ENCODE peak calls at places on chromosome 14, in six cellular contexts. D is IMR-90, H is neuronal stem cell, N is H9, J is mesenchymal stem cell, Z is trophoblast cell. M is an unnamed sample.

GRCh38 chr14:38171197-38171596 is 36.5 kb upstream of the SSTR1 start:
- DNase-seq in D (peak), H (no peak), N (no peak), Z (no peak), J (no peak), M (no peak)

GRCh38 chr14:33700052-33700451 is 250.8 kb downstream of the EGLN3 start:
- DNase-seq in H (no peak), N (no peak), Z (no peak), J (no peak), D (no peak), M (no peak)

GRCh38 chr14:92122761-92123160 is 992 bp downstream of the CPSF2 start:
- DNase-seq in D (no peak), N (no peak), Z (no peak), J (no peak), H (no peak), M (no peak)

GRCh38 chr14:67411820-67412421 is at the start of gene PLEK2:
- DNase-seq in J (no peak), D (no peak), N (no peak), H (no peak), Z (no peak), M (peak)

GRCh38 chr14:101595887-101596721 is 34.8 kb downstream of the DIO3 start:
- DNase-seq in N (no peak), Z (no peak), H (no peak), J (no peak), D (no peak), M (no peak)

GRCh38 chr14:57898837-57899572 is 33.1 kb upstream of the SLC35F4 start:
- DNase-seq in H (no peak), D (no peak), Z (no peak), N (no peak), J (no peak), M (no peak)

GRCh38 chr14:64800000-64800399 is 79.7 kb downstream of the SPTB start:
- DNase-seq in Z (no peak), J (peak), D (peak), N (peak), H (no peak), M (no peak)

GRCh38 chr14:66011855-66012254 is 474.3 kb upstream of the CCDC196 start:
- DNase-seq in Z (no peak), J (no peak), H (no peak), D (no peak), N (no peak), M (no peak)

GRCh38 chr14:31410048-31410654 is 10.2 kb downstream of the HEATR5A start:
- DNase-seq in J (no peak), Z (no peak), D (no peak), N (no peak), H (no peak), M (no peak)

GRCh38 chr14:100288382-100289185 is 17.7 kb downstream of the SLC25A29 start:
- DNase-seq in Z (no peak), H (no peak), J (no peak), D (peak), N (no peak), M (no peak)

GRCh38 chr14:74763803-74764531 is 851 bp downstream of the YLPM1 start:
- DNase-seq in Z (peak), D (peak), N (peak), H (no peak), J (peak), M (peak)

GRCh38 chr14:51867753-51868152 is 7.3 kb downstream of the GNG2 start:
- DNase-seq in Z (no peak), J (peak), D (peak), N (no peak), H (no peak), M (no peak)

GRCh38 chr14:33699300-33699699 is 251.6 kb downstream of the EGLN3 start:
- DNase-seq in H (no peak), Z (no peak), N (no peak), J (no peak), D (no peak), M (no peak)

GRCh38 chr14:92225731-92226130 is 97.2 kb upstream of the SLC24A4 start:
- DNase-seq in N (no peak), D (no peak), J (no peak), H (no peak), Z (no peak), M (no peak)

GRCh38 chr14:95392841-95393240 is 73.1 kb upstream of the CLMN start:
- DNase-seq in H (no peak), D (no peak), N (no peak), Z (no peak), J (no peak), M (no peak)
- H4K91ac ChIP-seq in H (no peak), D (no peak), N (no peak), Z (no peak), J (no peak), M (no peak)

GRCh38 chr14:96442355-96442754 is 50.4 kb downstream of the AK7 start:
- DNase-seq in J (no peak), D (no peak), H (no peak), Z (no peak), N (no peak), M (no peak)
- H4K91ac ChIP-seq in J (no peak), D (no peak), H (no peak), Z (no peak), N (no peak), M (no peak)

GRCh38 chr14:22844221-22845102 is 8.1 kb downstream of the MMP14 start:
- DNase-seq in D (no peak), J (no peak), H (no peak), Z (no peak), N (no peak), M (no peak)

GRCh38 chr14:22841311-22841710 is 4.9 kb downstream of the MMP14 start:
- DNase-seq in N (no peak), Z (no peak), D (no peak), J (no peak), H (no peak), M (no peak)

GRCh38 chr14:22843123-22843925 is 6.9 kb downstream of the MMP14 start:
- DNase-seq in J (no peak), N (no peak), Z (no peak), D (no peak), H (no peak), M (peak)

GRCh38 chr14:22841769-22842168 is 5.4 kb downstream of the MMP14 start:
- DNase-seq in Z (no peak), H (no peak), J (no peak), N (no peak), D (no peak), M (no peak)

DNA sequence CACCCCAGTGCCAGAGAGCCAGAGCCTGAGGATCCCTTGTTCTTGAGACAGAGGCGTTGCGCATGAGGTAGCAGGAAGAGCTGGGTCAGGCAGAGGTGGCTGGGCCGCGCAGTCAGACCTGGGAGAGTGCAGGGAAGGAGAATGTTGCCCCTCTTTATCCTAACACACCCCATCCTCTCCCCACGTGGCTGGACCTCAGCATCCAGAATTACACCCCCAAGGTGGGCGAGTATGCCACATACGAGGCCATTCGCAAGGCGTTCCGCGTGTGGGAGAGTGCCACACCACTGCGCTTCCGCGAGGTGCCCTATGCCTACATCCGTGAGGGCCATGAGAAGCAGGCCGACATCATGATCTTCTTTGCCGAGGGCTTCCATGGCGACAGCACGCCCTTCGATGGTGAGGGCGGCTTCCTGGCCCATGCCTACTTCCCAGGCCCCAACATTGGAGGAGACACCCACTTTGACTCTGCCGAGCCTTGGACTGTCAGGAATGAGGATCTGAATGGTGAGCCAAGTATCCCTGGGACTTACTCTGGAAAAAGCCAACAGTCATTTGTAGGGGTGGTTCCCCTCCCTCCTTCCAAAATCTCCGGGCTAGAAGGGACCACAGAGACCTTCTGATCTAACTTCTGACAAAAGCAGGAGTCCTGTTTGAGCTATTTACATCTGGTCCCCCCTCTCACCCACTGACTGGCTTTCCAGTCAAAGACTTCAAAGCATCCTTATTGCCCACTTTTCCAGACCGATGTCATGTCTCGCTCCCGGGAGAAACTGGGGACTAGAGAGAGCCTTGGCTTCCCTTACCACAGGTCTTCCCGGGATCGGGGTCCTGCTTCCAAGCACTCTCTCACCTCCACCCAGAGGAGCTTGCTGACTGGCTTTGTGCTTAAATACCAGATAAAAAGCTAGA is 6.1 kb downstream of the MMP14 start:
- DNase-seq in N (no peak), J (no peak), H (no peak), D (no peak), Z (no peak), M (no peak)
- H4K91ac ChIP-seq in N (no peak), J (no peak), H (no peak), D (no peak), Z (no peak), M (no peak)

DNA sequence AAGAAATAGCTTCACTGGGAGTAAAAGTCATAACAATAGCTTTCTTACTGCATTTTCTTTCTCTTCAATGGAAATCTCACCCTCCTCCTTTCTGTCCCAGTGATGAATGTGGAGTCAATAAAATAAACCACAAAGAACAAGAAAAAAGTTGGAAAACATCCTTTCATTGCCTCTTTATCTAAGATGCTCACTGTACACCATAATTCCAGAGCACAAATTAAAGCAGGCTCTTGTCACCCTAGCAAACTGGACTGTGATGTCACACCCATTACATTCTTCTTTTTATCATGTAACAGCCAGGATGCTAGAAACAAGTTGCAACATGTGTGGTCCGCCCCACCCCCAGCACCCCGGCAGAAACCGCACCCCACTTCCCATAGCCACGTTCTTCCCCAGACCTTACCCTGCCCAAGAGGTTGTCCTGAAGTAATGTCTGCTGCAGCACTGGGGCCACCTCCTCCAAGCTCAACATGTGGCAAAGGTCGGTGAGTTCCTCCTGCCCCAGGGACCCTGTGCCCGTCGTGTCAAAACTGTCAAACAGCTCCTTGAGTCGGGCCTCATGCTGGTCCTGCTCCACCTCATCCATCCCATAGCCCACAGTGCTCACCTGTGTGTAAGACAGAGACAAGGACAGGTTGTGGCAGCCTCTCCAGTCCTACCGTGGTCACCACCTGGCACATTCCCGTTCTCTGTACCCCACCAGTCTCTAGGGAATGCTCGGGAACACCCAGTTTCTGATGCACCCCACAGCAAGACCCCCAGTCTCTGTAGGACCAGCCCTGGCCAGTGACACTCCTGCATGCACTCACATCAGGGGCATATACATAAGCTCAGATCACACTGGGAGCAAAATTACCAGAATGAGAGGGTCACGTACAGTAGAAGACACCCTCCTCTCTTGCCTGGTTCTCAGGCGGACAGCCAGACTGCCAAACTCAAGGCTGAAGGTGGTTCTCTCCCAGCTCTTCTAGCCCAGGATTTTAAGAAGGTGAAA is 9.2 kb downstream of the NIN start:
- DNase-seq in Z (no peak), N (no peak), H (no peak), J (no peak), D (no peak), M (no peak)
- H4K91ac ChIP-seq in Z (no peak), N (no peak), H (no peak), J (peak), D (no peak), M (no peak)

DNA sequence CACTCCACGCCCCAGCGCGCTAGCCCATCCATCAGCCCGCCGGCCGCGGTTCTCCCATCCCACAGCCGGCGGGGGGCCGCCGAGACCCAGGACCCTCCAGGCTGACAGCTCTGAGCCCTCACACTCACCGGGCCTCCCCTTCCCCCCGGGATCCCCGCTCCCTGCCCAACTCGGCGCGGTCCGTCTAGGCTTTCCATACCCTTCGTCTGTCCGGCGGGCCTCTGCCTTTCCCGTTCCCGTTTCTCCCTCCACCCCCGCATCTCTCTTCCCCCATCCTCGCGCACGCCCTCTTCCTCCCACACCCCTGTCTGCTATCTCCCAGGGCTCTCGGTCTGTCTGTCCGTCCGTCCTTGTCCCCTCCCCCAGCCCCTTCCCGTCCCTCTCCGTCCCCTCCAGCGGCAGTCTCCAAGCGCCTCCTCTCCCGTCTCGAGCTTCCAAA is 719 bp downstream of the ZFHX2 start:
- DNase-seq in Z (no peak), D (peak), N (no peak), J (no peak), H (no peak), M (peak)
- H4K91ac ChIP-seq in Z (peak), D (no peak), N (no peak), J (no peak), H (no peak), M (peak)

M was measured in H1.